ENCODE peak calls at places on chromosomes 3 and 15, in five cellular contexts. One of them, this sample, is unnamed. For H3K27me3, the result is how much of the 10 kb centered on the place peaks cover.

GRCh38 chr15:58243083-58243482 is 104.9 kb downstream of the AQP9 start:
- DNase-seq in GM06990: no peak
- DNase-seq in H9: no peak
- DNase-seq in SK-N-SH: peak
- DNase-seq in IMR-90: no peak
- DNase-seq in this sample: no peak

GRCh38 chr15:62456011-62456920 is 291.2 kb upstream of the C2CD4B start:
- DNase-seq in GM06990: no peak
- DNase-seq in H9: no peak
- DNase-seq in SK-N-SH: no peak
- DNase-seq in IMR-90: peak
- DNase-seq in this sample: no peak

GRCh38 chr3:190105876-190106275 is 14.8 kb downstream of the P3H2 start:
- DNase-seq in GM06990: no peak
- DNase-seq in H9: no peak
- DNase-seq in SK-N-SH: no peak
- DNase-seq in IMR-90: no peak
- DNase-seq in this sample: no peak

GRCh38 chr3:105173972-105174371 is 192.7 kb upstream of the ALCAM start:
- DNase-seq in GM06990: no peak
- DNase-seq in H9: no peak
- DNase-seq in SK-N-SH: no peak
- DNase-seq in IMR-90: no peak
- DNase-seq in this sample: no peak

GRCh38 chr15:61915640-61916039 is 144.6 kb downstream of the VPS13C start:
- DNase-seq in GM06990: no peak
- DNase-seq in H9: no peak
- DNase-seq in SK-N-SH: peak
- DNase-seq in IMR-90: no peak
- DNase-seq in this sample: no peak

GRCh38 chr15:68149059-68149458 is 56.1 kb downstream of the CALML4 start:
- DNase-seq in GM06990: no peak
- DNase-seq in H9: no peak
- DNase-seq in SK-N-SH: no peak
- DNase-seq in IMR-90: peak
- DNase-seq in this sample: no peak

GRCh38 chr3:185318136-185318535 is 44.8 kb upstream of the MAP3K13 start:
- DNase-seq in GM06990: no peak
- DNase-seq in H9: no peak
- DNase-seq in SK-N-SH: no peak
- DNase-seq in IMR-90: peak
- DNase-seq in this sample: no peak

GRCh38 chr3:147358144-147358992 is 48.0 kb downstream of the ZIC4 start:
- DNase-seq in GM06990: no peak
- DNase-seq in H9: peak
- DNase-seq in SK-N-SH: no peak
- DNase-seq in IMR-90: no peak
- DNase-seq in this sample: no peak

GRCh38 chr15:25089577-25089976 is 134.8 kb downstream of the SNRPN start:
- DNase-seq in GM06990: no peak
- DNase-seq in H9: peak
- DNase-seq in SK-N-SH: no peak
- DNase-seq in IMR-90: no peak
- DNase-seq in this sample: no peak

GRCh38 chr3:108342829-108343478 is 46.6 kb downstream of the HHLA2 start:
- DNase-seq in GM06990: peak
- DNase-seq in H9: no peak
- DNase-seq in SK-N-SH: no peak
- DNase-seq in IMR-90: peak
- DNase-seq in this sample: no peak

GRCh38 chr15:51229907-51230328 is 108.5 kb downstream of the CYP19A1 start:
- DNase-seq in GM06990: no peak
- DNase-seq in H9: no peak
- DNase-seq in SK-N-SH: peak
- DNase-seq in IMR-90: peak
- DNase-seq in this sample: no peak

GRCh38 chr3:149512073-149512782 is 37.7 kb downstream of the TM4SF4 start:
- DNase-seq in GM06990: no peak
- DNase-seq in H9: peak
- DNase-seq in SK-N-SH: peak
- DNase-seq in IMR-90: peak
- DNase-seq in this sample: peak

GRCh38 chr15:77632760-77633133 is at the start of gene LINGO1:
- DNase-seq in GM06990: no peak
- DNase-seq in H9: no peak
- DNase-seq in SK-N-SH: no peak
- DNase-seq in IMR-90: no peak
- DNase-seq in this sample: no peak

GRCh38 chr15:77636209-77636608 is 3.5 kb upstream of the LINGO1 start:
- DNase-seq in GM06990: no peak
- DNase-seq in H9: no peak
- DNase-seq in SK-N-SH: no peak
- DNase-seq in IMR-90: no peak
- DNase-seq in this sample: no peak

GRCh38 chr15:77633134-77633912 is 611 bp upstream of the LINGO1 start:
- DNase-seq in GM06990: peak
- DNase-seq in H9: peak
- DNase-seq in SK-N-SH: peak
- DNase-seq in IMR-90: peak
- DNase-seq in this sample: peak

GRCh38 chr15:77633913-77634265 is 1.2 kb upstream of the LINGO1 start:
- DNase-seq in GM06990: no peak
- DNase-seq in H9: peak
- DNase-seq in SK-N-SH: no peak
- DNase-seq in IMR-90: no peak
- DNase-seq in this sample: no peak

GRCh38 chr15:77634266-77634962 is 1.7 kb upstream of the LINGO1 start:
- DNase-seq in GM06990: peak
- DNase-seq in H9: peak
- DNase-seq in SK-N-SH: peak
- DNase-seq in IMR-90: peak
- DNase-seq in this sample: peak
- TF ChIP-seq CTCF in GM06990: peak
- TF ChIP-seq CTCF in H9: peak
- TF ChIP-seq CTCF in SK-N-SH: peak
- TF ChIP-seq CTCF in IMR-90: peak
- TF ChIP-seq CTCF in this sample: peak

GRCh38 chr3:41175365-41175764 is 23.9 kb upstream of the CTNNB1 start:
- DNase-seq in GM06990: no peak
- DNase-seq in H9: no peak
- DNase-seq in SK-N-SH: no peak
- DNase-seq in IMR-90: no peak
- DNase-seq in this sample: no peak
- H3K27me3 ChIP-seq in GM06990: under half
- H3K27me3 ChIP-seq in H9: under half
- H3K27me3 ChIP-seq in SK-N-SH: under half
- H3K27me3 ChIP-seq in IMR-90: under half
- H3K27me3 ChIP-seq in this sample: under half

DNA sequence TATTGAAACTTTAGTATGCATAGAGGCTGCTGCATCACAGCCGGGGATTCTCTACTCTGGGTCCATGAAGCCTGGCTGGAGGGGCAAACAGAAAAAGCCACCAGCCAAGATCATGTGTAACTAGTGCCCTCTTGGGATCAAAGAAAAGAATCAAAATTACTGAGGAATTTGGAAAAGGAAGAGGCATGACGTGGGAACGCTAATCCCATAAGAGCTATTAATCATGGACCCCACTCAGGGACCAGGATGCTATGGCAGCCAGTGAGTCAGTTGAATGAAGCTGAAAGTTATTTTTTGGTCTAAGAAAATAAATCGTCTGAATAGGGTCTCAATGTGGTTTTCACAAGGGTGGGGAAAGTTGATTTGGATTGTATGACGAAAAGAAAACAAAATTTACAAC is 1165.1 kb downstream of the ROBO2 start:
- DNase-seq in GM06990: no peak
- DNase-seq in H9: no peak
- DNase-seq in SK-N-SH: no peak
- DNase-seq in IMR-90: peak
- DNase-seq in this sample: no peak
- TF ChIP-seq CTCF in GM06990: no peak
- TF ChIP-seq CTCF in H9: peak
- TF ChIP-seq CTCF in SK-N-SH: peak
- TF ChIP-seq CTCF in IMR-90: peak
- TF ChIP-seq CTCF in this sample: no peak

GRCh38 chr3:98322101-98322500 is 31.6 kb upstream of the OR5K4 start:
- DNase-seq in GM06990: no peak
- DNase-seq in H9: no peak
- DNase-seq in SK-N-SH: no peak
- DNase-seq in IMR-90: no peak
- DNase-seq in this sample: no peak
- H3K27me3 ChIP-seq in GM06990: under half
- H3K27me3 ChIP-seq in H9: under half
- H3K27me3 ChIP-seq in SK-N-SH: under half
- H3K27me3 ChIP-seq in IMR-90: under half
- H3K27me3 ChIP-seq in this sample: under half

DNA sequence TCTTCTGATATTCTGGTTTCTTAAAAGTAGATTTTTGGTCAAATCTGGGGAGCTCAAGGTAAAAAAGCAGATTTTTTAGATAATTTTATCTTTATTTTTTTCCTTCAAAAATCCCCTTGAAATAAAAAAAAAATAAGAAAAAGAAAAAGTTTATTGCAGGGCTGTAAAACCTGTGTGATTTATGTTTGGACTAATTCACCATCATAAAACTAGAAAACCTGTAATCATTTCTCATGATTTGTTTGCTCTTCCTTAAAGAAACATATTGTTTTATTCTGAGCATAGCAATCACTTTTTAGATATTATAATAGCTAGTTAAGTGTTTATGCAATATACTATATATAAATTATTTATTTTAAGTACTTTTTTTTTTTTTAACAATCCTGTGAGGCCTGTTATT is 68.0 kb downstream of the NEO1 start:
- DNase-seq in GM06990: no peak
- DNase-seq in H9: no peak
- DNase-seq in SK-N-SH: no peak
- DNase-seq in IMR-90: no peak
- DNase-seq in this sample: no peak
- TF ChIP-seq CTCF in GM06990: no peak
- TF ChIP-seq CTCF in H9: no peak
- TF ChIP-seq CTCF in SK-N-SH: no peak
- TF ChIP-seq CTCF in IMR-90: no peak
- TF ChIP-seq CTCF in this sample: no peak

DNA sequence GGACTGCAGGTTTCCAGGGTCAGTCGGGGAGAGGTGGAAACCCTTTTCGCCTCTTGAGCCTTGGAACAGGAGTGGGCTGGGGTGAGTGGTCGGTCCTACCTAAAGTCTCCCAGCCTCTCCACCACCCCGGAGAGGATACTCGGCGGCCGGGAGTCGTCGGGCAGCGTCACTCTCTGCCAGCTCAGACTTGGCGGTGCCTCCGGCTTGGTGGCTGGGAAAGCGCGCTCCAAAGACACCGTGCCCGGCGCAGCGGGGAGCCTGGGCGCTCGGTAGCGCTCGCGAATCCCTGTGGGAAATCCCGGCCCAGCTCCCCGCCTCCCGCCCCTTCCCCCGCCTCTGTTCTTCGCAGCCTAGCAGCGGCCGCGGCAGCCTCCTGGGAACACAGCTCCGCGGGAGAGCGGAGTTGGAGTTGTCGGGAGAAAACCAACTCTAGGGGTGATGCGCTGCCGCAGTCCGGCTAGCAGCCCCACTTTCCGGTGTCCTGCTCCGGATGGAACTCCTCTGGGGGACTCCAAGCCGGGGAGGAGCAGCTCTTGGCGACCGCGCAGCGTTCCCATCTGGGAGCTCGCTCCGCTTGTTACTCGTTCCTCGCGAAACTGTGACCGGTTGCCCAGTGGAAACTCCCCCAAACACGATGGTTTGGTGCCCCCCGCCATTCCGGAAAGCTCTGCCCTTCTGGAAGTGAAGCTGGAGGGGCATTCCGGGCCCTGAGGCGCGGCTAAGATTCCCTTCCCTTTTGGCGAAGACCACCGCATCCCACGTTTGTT is 1.4 kb downstream of the EPHB1 start:
- DNase-seq in GM06990: peak
- DNase-seq in H9: peak
- DNase-seq in SK-N-SH: peak
- DNase-seq in IMR-90: no peak
- DNase-seq in this sample: peak
- H3K27me3 ChIP-seq in GM06990: under half
- H3K27me3 ChIP-seq in H9: under half
- H3K27me3 ChIP-seq in SK-N-SH: under half
- H3K27me3 ChIP-seq in IMR-90: half or more
- H3K27me3 ChIP-seq in this sample: under half